ENCODE peak calls at places on chromosomes 7 and 10, in nine cellular contexts. One of them, this sample, is unnamed.

GRCh38 chr10:22710139-22710745 is 4.1 kb downstream of the PIP4K2A start:
- DNase-seq in lung: no peak
- DNase-seq in CD4-positive, alpha-beta T cell: no peak
- DNase-seq in GM23338: no peak
- DNase-seq in OCI-LY7: no peak
- DNase-seq in left ventricle myocardium inferior: no peak
- DNase-seq in chondrocyte: no peak
- DNase-seq in tibial nerve: no peak
- DNase-seq in neural crest cell: no peak
- DNase-seq in this sample: no peak

GRCh38 chr7:151080522-151081169 is at the start of gene FASTK:
- DNase-seq in left ventricle myocardium inferior: peak
- DNase-seq in neural crest cell: peak
- DNase-seq in chondrocyte: no peak
- DNase-seq in OCI-LY7: peak
- DNase-seq in CD4-positive, alpha-beta T cell: peak
- DNase-seq in lung: peak
- DNase-seq in GM23338: peak
- DNase-seq in tibial nerve: peak
- DNase-seq in this sample: peak

GRCh38 chr10:122768033-122768745 is 68.5 kb upstream of the C10orf120 start:
- DNase-seq in GM23338: no peak
- DNase-seq in tibial nerve: no peak
- DNase-seq in neural crest cell: no peak
- DNase-seq in left ventricle myocardium inferior: no peak
- DNase-seq in OCI-LY7: no peak
- DNase-seq in lung: no peak
- DNase-seq in CD4-positive, alpha-beta T cell: no peak
- DNase-seq in chondrocyte: no peak
- DNase-seq in this sample: no peak

GRCh38 chr10:110190170-110190569 is 17.2 kb upstream of the MXI1 start:
- DNase-seq in OCI-LY7: no peak
- DNase-seq in neural crest cell: no peak
- DNase-seq in GM23338: no peak
- DNase-seq in tibial nerve: no peak
- DNase-seq in chondrocyte: no peak
- DNase-seq in lung: no peak
- DNase-seq in left ventricle myocardium inferior: no peak
- DNase-seq in CD4-positive, alpha-beta T cell: no peak
- DNase-seq in this sample: no peak

GRCh38 chr7:30321089-30321991 is 36.9 kb downstream of the ZNRF2 start:
- DNase-seq in left ventricle myocardium inferior: no peak
- DNase-seq in tibial nerve: no peak
- DNase-seq in OCI-LY7: peak
- DNase-seq in lung: no peak
- DNase-seq in GM23338: peak
- DNase-seq in neural crest cell: no peak
- DNase-seq in chondrocyte: no peak
- DNase-seq in CD4-positive, alpha-beta T cell: no peak
- DNase-seq in this sample: no peak

GRCh38 chr7:20529260-20529659 is 86.2 kb upstream of the ABCB5 start:
- DNase-seq in OCI-LY7: no peak
- DNase-seq in neural crest cell: no peak
- DNase-seq in chondrocyte: no peak
- DNase-seq in tibial nerve: no peak
- DNase-seq in left ventricle myocardium inferior: no peak
- DNase-seq in GM23338: no peak
- DNase-seq in lung: no peak
- DNase-seq in CD4-positive, alpha-beta T cell: no peak
- DNase-seq in this sample: no peak

GRCh38 chr7:147022056-147022455 is 905.5 kb downstream of the CNTNAP2 start:
- DNase-seq in left ventricle myocardium inferior: no peak
- DNase-seq in tibial nerve: no peak
- DNase-seq in neural crest cell: no peak
- DNase-seq in CD4-positive, alpha-beta T cell: no peak
- DNase-seq in OCI-LY7: no peak
- DNase-seq in GM23338: no peak
- DNase-seq in chondrocyte: no peak
- DNase-seq in lung: no peak
- DNase-seq in this sample: no peak

GRCh38 chr10:102497545-102497944 is 5.0 kb downstream of the ACTR1A start:
- DNase-seq in tibial nerve: no peak
- DNase-seq in left ventricle myocardium inferior: no peak
- DNase-seq in CD4-positive, alpha-beta T cell: no peak
- DNase-seq in chondrocyte: no peak
- DNase-seq in GM23338: no peak
- DNase-seq in neural crest cell: no peak
- DNase-seq in lung: no peak
- DNase-seq in OCI-LY7: no peak
- DNase-seq in this sample: no peak

DNA sequence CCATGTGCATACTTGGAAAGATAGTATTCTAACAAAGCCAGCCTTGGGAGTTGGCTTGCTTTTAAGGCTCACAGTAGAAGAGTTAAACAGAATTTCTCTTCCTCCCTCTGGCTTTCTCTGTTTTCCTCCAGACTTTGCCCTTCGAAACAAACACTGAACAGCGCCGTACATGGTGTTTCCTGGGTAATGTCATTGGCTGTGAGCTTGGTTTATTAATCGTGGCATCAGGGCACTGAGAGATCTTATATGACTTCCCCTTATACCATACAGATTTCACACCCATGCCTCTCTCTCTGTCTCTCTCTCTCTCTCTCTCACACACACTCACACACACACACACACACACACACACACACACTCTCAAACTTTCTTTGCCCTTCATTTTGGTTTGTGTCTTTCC is 195.5 kb downstream of the CREB5 start:
- DNase-seq in GM23338: no peak
- DNase-seq in tibial nerve: no peak
- DNase-seq in left ventricle myocardium inferior: no peak
- DNase-seq in chondrocyte: no peak
- DNase-seq in lung: no peak
- DNase-seq in neural crest cell: no peak
- DNase-seq in CD4-positive, alpha-beta T cell: no peak
- DNase-seq in OCI-LY7: no peak
- DNase-seq in this sample: no peak
- TF ChIP-seq CTCF in GM23338: no peak
- TF ChIP-seq CTCF in tibial nerve: no peak
- TF ChIP-seq CTCF in left ventricle myocardium inferior: no peak
- TF ChIP-seq CTCF in chondrocyte: no peak
- TF ChIP-seq CTCF in lung: no peak
- TF ChIP-seq CTCF in neural crest cell: no peak
- TF ChIP-seq CTCF in CD4-positive, alpha-beta T cell: no peak
- TF ChIP-seq CTCF in OCI-LY7: no peak
- TF ChIP-seq CTCF in this sample: no peak

GRCh38 chr10:117476716-117477115 is 65.8 kb upstream of the EMX2 start:
- DNase-seq in GM23338: no peak
- DNase-seq in OCI-LY7: no peak
- DNase-seq in lung: no peak
- DNase-seq in chondrocyte: no peak
- DNase-seq in CD4-positive, alpha-beta T cell: no peak
- DNase-seq in neural crest cell: no peak
- DNase-seq in left ventricle myocardium inferior: no peak
- DNase-seq in tibial nerve: no peak
- DNase-seq in this sample: no peak

GRCh38 chr10:117477241-117477947 is 65.2 kb upstream of the EMX2 start:
- DNase-seq in left ventricle myocardium inferior: no peak
- DNase-seq in GM23338: no peak
- DNase-seq in neural crest cell: no peak
- DNase-seq in chondrocyte: no peak
- DNase-seq in OCI-LY7: no peak
- DNase-seq in tibial nerve: peak
- DNase-seq in CD4-positive, alpha-beta T cell: no peak
- DNase-seq in lung: no peak
- DNase-seq in this sample: no peak

GRCh38 chr10:117477961-117478670 is 64.4 kb upstream of the EMX2 start:
- DNase-seq in CD4-positive, alpha-beta T cell: no peak
- DNase-seq in left ventricle myocardium inferior: no peak
- DNase-seq in chondrocyte: no peak
- DNase-seq in neural crest cell: no peak
- DNase-seq in GM23338: no peak
- DNase-seq in OCI-LY7: no peak
- DNase-seq in tibial nerve: no peak
- DNase-seq in lung: no peak
- DNase-seq in this sample: no peak

GRCh38 chr10:117483056-117483590 is 59.4 kb upstream of the EMX2 start:
- DNase-seq in tibial nerve: no peak
- DNase-seq in CD4-positive, alpha-beta T cell: no peak
- DNase-seq in OCI-LY7: no peak
- DNase-seq in chondrocyte: no peak
- DNase-seq in left ventricle myocardium inferior: no peak
- DNase-seq in lung: no peak
- DNase-seq in neural crest cell: no peak
- DNase-seq in GM23338: no peak
- DNase-seq in this sample: no peak

GRCh38 chr10:117480097-117480496 is 62.4 kb upstream of the EMX2 start:
- DNase-seq in neural crest cell: no peak
- DNase-seq in left ventricle myocardium inferior: no peak
- DNase-seq in chondrocyte: no peak
- DNase-seq in GM23338: no peak
- DNase-seq in lung: no peak
- DNase-seq in tibial nerve: no peak
- DNase-seq in CD4-positive, alpha-beta T cell: no peak
- DNase-seq in OCI-LY7: no peak
- DNase-seq in this sample: no peak
- TF ChIP-seq CTCF in neural crest cell: no peak
- TF ChIP-seq CTCF in left ventricle myocardium inferior: no peak
- TF ChIP-seq CTCF in chondrocyte: no peak
- TF ChIP-seq CTCF in GM23338: no peak
- TF ChIP-seq CTCF in lung: no peak
- TF ChIP-seq CTCF in tibial nerve: no peak
- TF ChIP-seq CTCF in CD4-positive, alpha-beta T cell: no peak
- TF ChIP-seq CTCF in OCI-LY7: no peak
- TF ChIP-seq CTCF in this sample: no peak

GRCh38 chr10:86167101-86167761 is 199.4 kb downstream of the GRID1 start:
- DNase-seq in lung: no peak
- DNase-seq in left ventricle myocardium inferior: no peak
- DNase-seq in CD4-positive, alpha-beta T cell: no peak
- DNase-seq in neural crest cell: no peak
- DNase-seq in chondrocyte: no peak
- DNase-seq in GM23338: no peak
- DNase-seq in OCI-LY7: no peak
- DNase-seq in tibial nerve: no peak
- DNase-seq in this sample: no peak

GRCh38 chr10:86164912-86165311 is 201.7 kb downstream of the GRID1 start:
- DNase-seq in neural crest cell: no peak
- DNase-seq in left ventricle myocardium inferior: no peak
- DNase-seq in CD4-positive, alpha-beta T cell: no peak
- DNase-seq in GM23338: no peak
- DNase-seq in lung: no peak
- DNase-seq in tibial nerve: no peak
- DNase-seq in chondrocyte: no peak
- DNase-seq in OCI-LY7: no peak
- DNase-seq in this sample: no peak

GRCh38 chr10:86163522-86164215 is 202.9 kb downstream of the GRID1 start:
- DNase-seq in CD4-positive, alpha-beta T cell: no peak
- DNase-seq in GM23338: no peak
- DNase-seq in lung: no peak
- DNase-seq in chondrocyte: peak
- DNase-seq in left ventricle myocardium inferior: no peak
- DNase-seq in OCI-LY7: no peak
- DNase-seq in neural crest cell: no peak
- DNase-seq in tibial nerve: no peak
- DNase-seq in this sample: no peak

GRCh38 chr10:86164216-86164774 is 202.3 kb downstream of the GRID1 start:
- DNase-seq in left ventricle myocardium inferior: no peak
- DNase-seq in chondrocyte: no peak
- DNase-seq in OCI-LY7: no peak
- DNase-seq in CD4-positive, alpha-beta T cell: no peak
- DNase-seq in tibial nerve: no peak
- DNase-seq in GM23338: no peak
- DNase-seq in lung: no peak
- DNase-seq in neural crest cell: no peak
- DNase-seq in this sample: no peak

DNA sequence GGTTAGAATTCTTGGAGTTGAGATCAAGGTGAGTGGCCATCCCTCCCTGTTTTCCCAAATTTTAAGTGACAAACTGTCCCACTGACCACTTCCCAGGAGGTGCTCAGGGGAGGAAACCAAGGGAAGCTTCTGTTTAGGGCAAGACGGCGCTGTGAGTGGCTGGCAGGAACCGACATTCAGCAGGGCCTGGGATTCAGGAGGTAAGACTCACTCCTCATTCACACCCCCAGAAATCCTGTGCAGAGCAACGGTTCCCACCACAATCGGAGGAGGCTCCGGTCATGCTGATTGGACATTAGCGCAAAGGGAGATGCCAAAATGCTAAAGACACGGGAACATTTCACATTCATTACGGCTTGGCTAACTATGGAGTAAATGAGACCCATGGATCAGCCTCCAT is 200.9 kb downstream of the GRID1 start:
- DNase-seq in chondrocyte: no peak
- DNase-seq in OCI-LY7: no peak
- DNase-seq in neural crest cell: no peak
- DNase-seq in GM23338: no peak
- DNase-seq in lung: no peak
- DNase-seq in CD4-positive, alpha-beta T cell: no peak
- DNase-seq in left ventricle myocardium inferior: no peak
- DNase-seq in tibial nerve: no peak
- DNase-seq in this sample: no peak
- TF ChIP-seq CTCF in chondrocyte: no peak
- TF ChIP-seq CTCF in OCI-LY7: no peak
- TF ChIP-seq CTCF in neural crest cell: no peak
- TF ChIP-seq CTCF in GM23338: no peak
- TF ChIP-seq CTCF in lung: no peak
- TF ChIP-seq CTCF in CD4-positive, alpha-beta T cell: no peak
- TF ChIP-seq CTCF in left ventricle myocardium inferior: no peak
- TF ChIP-seq CTCF in tibial nerve: no peak
- TF ChIP-seq CTCF in this sample: no peak

GRCh38 chr10:26858707-26859034 is 2.1 kb downstream of the ABI1 start:
- DNase-seq in tibial nerve: no peak
- DNase-seq in OCI-LY7: peak
- DNase-seq in lung: no peak
- DNase-seq in neural crest cell: no peak
- DNase-seq in left ventricle myocardium inferior: no peak
- DNase-seq in GM23338: no peak
- DNase-seq in chondrocyte: no peak
- DNase-seq in CD4-positive, alpha-beta T cell: no peak
- DNase-seq in this sample: no peak

GRCh38 chr10:26859241-26860025 is 1.3 kb downstream of the ABI1 start:
- DNase-seq in OCI-LY7: no peak
- DNase-seq in left ventricle myocardium inferior: no peak
- DNase-seq in tibial nerve: no peak
- DNase-seq in GM23338: no peak
- DNase-seq in CD4-positive, alpha-beta T cell: no peak
- DNase-seq in neural crest cell: no peak
- DNase-seq in lung: no peak
- DNase-seq in chondrocyte: no peak
- DNase-seq in this sample: no peak

GRCh38 chr10:26860026-26860541 is 674 bp downstream of the ABI1 start:
- DNase-seq in neural crest cell: peak
- DNase-seq in lung: peak
- DNase-seq in chondrocyte: peak
- DNase-seq in GM23338: peak
- DNase-seq in tibial nerve: peak
- DNase-seq in CD4-positive, alpha-beta T cell: peak
- DNase-seq in left ventricle myocardium inferior: peak
- DNase-seq in OCI-LY7: peak
- DNase-seq in this sample: peak

GRCh38 chr10:26861326-26861998 is 704 bp upstream of the ABI1 start:
- DNase-seq in chondrocyte: no peak
- DNase-seq in neural crest cell: no peak
- DNase-seq in OCI-LY7: no peak
- DNase-seq in GM23338: no peak
- DNase-seq in lung: no peak
- DNase-seq in CD4-positive, alpha-beta T cell: no peak
- DNase-seq in left ventricle myocardium inferior: no peak
- DNase-seq in tibial nerve: no peak
- DNase-seq in this sample: no peak

GRCh38 chr10:26860542-26861325 is at the start of gene ABI1:
- DNase-seq in OCI-LY7: peak
- DNase-seq in GM23338: peak
- DNase-seq in neural crest cell: peak
- DNase-seq in left ventricle myocardium inferior: peak
- DNase-seq in CD4-positive, alpha-beta T cell: peak
- DNase-seq in chondrocyte: peak
- DNase-seq in tibial nerve: peak
- DNase-seq in lung: peak
- DNase-seq in this sample: peak
- TF ChIP-seq CTCF in OCI-LY7: no peak
- TF ChIP-seq CTCF in GM23338: peak
- TF ChIP-seq CTCF in neural crest cell: no peak
- TF ChIP-seq CTCF in left ventricle myocardium inferior: no peak
- TF ChIP-seq CTCF in CD4-positive, alpha-beta T cell: no peak
- TF ChIP-seq CTCF in chondrocyte: no peak
- TF ChIP-seq CTCF in tibial nerve: peak
- TF ChIP-seq CTCF in lung: peak
- TF ChIP-seq CTCF in this sample: peak